ENCODE peak calls at places on chromosome 18, in eight cellular contexts. One of them, this sample, is unnamed.

GRCh38 chr18:51017140-51017874 is 12.7 kb upstream of the SMAD4 start:
- DNase-seq in body of pancreas: no peak
- DNase-seq in LoVo: no peak
- DNase-seq in Right ventricle myocardium superior: no peak
- DNase-seq in HuH-7: no peak
- DNase-seq in cardiac septum: no peak
- DNase-seq in AML-193: no peak
- DNase-seq in A172: no peak
- DNase-seq in this sample: no peak

GRCh38 chr18:59985289-59985688 is 85.5 kb downstream of the PMAIP1 start:
- DNase-seq in body of pancreas: no peak
- DNase-seq in A172: peak; percentile 1
- DNase-seq in HuH-7: no peak
- DNase-seq in Right ventricle myocardium superior: no peak
- DNase-seq in cardiac septum: no peak
- DNase-seq in LoVo: no peak
- DNase-seq in AML-193: no peak
- DNase-seq in this sample: no peak

GRCh38 chr18:27871731-27872130 is 305.2 kb downstream of the CDH2 start:
- DNase-seq in AML-193: no peak
- DNase-seq in HuH-7: no peak
- DNase-seq in A172: no peak
- DNase-seq in body of pancreas: no peak
- DNase-seq in LoVo: no peak
- DNase-seq in Right ventricle myocardium superior: no peak
- DNase-seq in cardiac septum: no peak
- DNase-seq in this sample: no peak

GRCh38 chr18:51234117-51235010 is 36.9 kb upstream of the MEX3C start:
- DNase-seq in cardiac septum: no peak
- DNase-seq in AML-193: no peak
- DNase-seq in body of pancreas: no peak
- DNase-seq in HuH-7: no peak
- DNase-seq in LoVo: no peak
- DNase-seq in Right ventricle myocardium superior: no peak
- DNase-seq in A172: peak; percentile 38
- DNase-seq in this sample: no peak

GRCh38 chr18:6624271-6624670 is 105.2 kb upstream of the ARHGAP28 start:
- DNase-seq in AML-193: no peak
- DNase-seq in cardiac septum: no peak
- DNase-seq in Right ventricle myocardium superior: no peak
- DNase-seq in LoVo: peak; percentile 16
- DNase-seq in A172: peak; percentile 33
- DNase-seq in body of pancreas: no peak
- DNase-seq in HuH-7: no peak
- DNase-seq in this sample: no peak

GRCh38 chr18:61502472-61502871 is 169.2 kb downstream of the CDH20 start:
- DNase-seq in Right ventricle myocardium superior: no peak
- DNase-seq in cardiac septum: no peak
- DNase-seq in A172: peak; percentile 22
- DNase-seq in AML-193: peak; percentile 44
- DNase-seq in body of pancreas: peak; percentile 49
- DNase-seq in HuH-7: peak; percentile 28
- DNase-seq in LoVo: peak; percentile 50
- DNase-seq in this sample: peak; percentile 30

GRCh38 chr18:63604791-63605567 is 17.8 kb downstream of the SERPINB13 start:
- DNase-seq in body of pancreas: peak; percentile 9
- DNase-seq in HuH-7: no peak
- DNase-seq in LoVo: no peak
- DNase-seq in A172: peak; percentile 5
- DNase-seq in cardiac septum: no peak
- DNase-seq in AML-193: no peak
- DNase-seq in Right ventricle myocardium superior: no peak
- DNase-seq in this sample: no peak

GRCh38 chr18:8052237-8052701 is 485.2 kb downstream of the PTPRM start:
- DNase-seq in cardiac septum: no peak
- DNase-seq in AML-193: no peak
- DNase-seq in HuH-7: no peak
- DNase-seq in A172: no peak
- DNase-seq in body of pancreas: no peak
- DNase-seq in LoVo: no peak
- DNase-seq in Right ventricle myocardium superior: no peak
- DNase-seq in this sample: no peak

GRCh38 chr18:3455938-3456685 is 6.1 kb downstream of the TGIF1 start:
- DNase-seq in LoVo: peak; percentile 58
- DNase-seq in AML-193: no peak
- DNase-seq in body of pancreas: no peak
- DNase-seq in cardiac septum: no peak
- DNase-seq in HuH-7: no peak
- DNase-seq in Right ventricle myocardium superior: no peak
- DNase-seq in A172: peak; percentile 71
- DNase-seq in this sample: no peak

This sample was measured in GM19239.